ENCODE peak calls at places on chromosomes 4 and X, in five cellular contexts. R is fibroblast of pulmonary artery, E is kidney epithelial cell, P is GM23338, C is GM12864. U is an unnamed sample.

GRCh38 chr4:122879001-122879400 is 43.4 kb downstream of the NUDT6 start:
- DNase-seq in R (no peak), E (no peak), P (no peak), C (no peak), U (no peak)

GRCh38 chrX:1521459-1521956 is 15.5 kb downstream of the P2RY8 start:
- DNase-seq in R (no peak), E (no peak), P (peak; percentile 76), C (peak; percentile 100), U (no peak)

GRCh38 chr4:186844059-186844681 is 120.5 kb upstream of the FAT1 start:
- DNase-seq in R (peak; percentile 72), E (no peak), P (no peak), C (no peak), U (no peak)

GRCh38 chr4:3213661-3214250 is 35.2 kb upstream of the MSANTD1 start:
- DNase-seq in R (no peak), E (no peak), P (no peak), C (no peak), U (no peak)

GRCh38 chr4:139841464-139842195 is 176.0 kb downstream of the MGST2 start:
- DNase-seq in R (no peak), E (no peak), P (no peak), C (no peak), U (no peak)

GRCh38 chr4:87426865-87427517 is 4.6 kb downstream of the NUDT9 start:
- DNase-seq in R (no peak), E (no peak), P (no peak), C (no peak), U (no peak)

GRCh38 chr4:41844327-41844726 is 90.9 kb upstream of the TMEM33 start:
- DNase-seq in R (no peak), E (no peak), P (peak; percentile 48), C (no peak), U (no peak)

GRCh38 chr4:17528526-17529165 is 13.7 kb downstream of the CLRN2 start:
- DNase-seq in R (no peak), E (no peak), P (no peak), C (no peak), U (no peak)

GRCh38 chr4:2080429-2081300 is 21.5 kb downstream of the NAT8L start:
- DNase-seq in R (no peak), E (no peak), P (no peak), C (no peak), U (no peak)

GRCh38 chr4:48831532-48832015 is 686 bp downstream of the OCIAD1 start:
- DNase-seq in R (peak; percentile 21), E (no peak), P (peak; percentile 5), C (no peak), U (no peak)

GRCh38 chr4:131441004-131441688 is 1707.9 kb upstream of the PCDH10 start:
- DNase-seq in R (no peak), E (no peak), P (no peak), C (no peak), U (no peak)

GRCh38 chr4:69830529-69831269 is 29.2 kb downstream of the SULT1E1 start:
- DNase-seq in R (peak; percentile 77), E (peak; percentile 23), P (peak; percentile 17), C (no peak), U (no peak)

GRCh38 chr4:86443495-86443894 is 83.6 kb upstream of the MAPK10 start:
- DNase-seq in R (no peak), E (no peak), P (no peak), C (no peak), U (no peak)

GRCh38 chr4:157076578-157076947 is 613 bp downstream of the GLRB start:
- DNase-seq in R (no peak), E (no peak), P (peak; percentile 28), C (no peak), U (no peak)

GRCh38 chrX:120402363-120402762 is 40.5 kb downstream of the ATP1B4 start:
- DNase-seq in R (no peak), E (no peak), P (no peak), C (no peak), U (no peak)

GRCh38 chrX:38304010-38304409 is 23.3 kb downstream of the RPGR start:
- DNase-seq in R (peak; percentile 61), E (no peak), P (peak; percentile 55), C (no peak), U (no peak)

GRCh38 chrX:10416424-10416823 is 204.0 kb downstream of the MID1 start:
- DNase-seq in R (no peak), E (no peak), P (no peak), C (no peak), U (no peak)

GRCh38 chr4:137070614-137071013 is 461.7 kb downstream of the PCDH18 start:
- DNase-seq in R (no peak), E (no peak), P (peak; percentile 35), C (no peak), U (no peak)

DNA sequence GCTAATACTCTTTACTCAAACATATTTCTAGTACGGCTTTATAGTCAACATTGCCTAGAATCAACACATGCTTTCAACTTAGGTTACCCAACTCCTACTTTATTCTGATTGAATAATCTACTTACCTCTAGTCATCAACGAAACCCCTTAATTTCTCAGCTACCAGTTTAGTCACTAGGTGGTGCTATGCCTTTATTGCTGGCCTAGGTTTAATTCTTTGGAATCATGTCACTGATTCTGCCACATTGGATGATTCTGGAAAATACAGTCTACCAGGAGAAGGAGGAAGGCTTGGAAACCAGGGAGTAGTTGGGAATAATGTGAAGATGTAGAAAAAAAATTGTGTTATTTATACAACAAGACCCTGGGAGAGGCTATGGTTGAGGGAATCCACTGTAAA is 167.7 kb downstream of the DCAF12L2 start:
- DNase-seq in R (no peak), E (no peak), P (peak; percentile 42), C (no peak), U (no peak)
- TF ChIP-seq CTCF in R (no peak), E (peak; percentile 50), P (peak; percentile 69), C (no peak), U (peak; percentile 37)

DNA sequence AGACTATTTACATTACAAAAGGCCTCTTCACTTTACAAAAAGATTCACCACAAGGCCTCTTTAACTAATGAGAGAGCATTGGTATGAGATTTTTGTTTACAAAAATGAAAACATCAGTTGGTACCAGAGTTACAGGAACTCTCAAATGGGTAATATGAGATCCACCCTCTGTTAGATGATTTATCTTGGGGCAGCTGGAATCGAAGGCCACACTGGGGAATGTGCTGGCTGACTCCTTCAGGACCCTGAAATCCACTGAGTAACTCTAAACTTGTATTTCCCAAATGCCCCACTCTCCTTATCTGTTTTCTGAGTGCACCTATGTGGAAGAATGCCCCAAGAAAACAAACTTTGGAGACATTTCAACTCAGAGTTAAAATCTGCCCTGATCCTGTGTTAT is 232.9 kb upstream of the F9 start:
- DNase-seq in R (no peak), E (no peak), P (peak; percentile 0), C (no peak), U (no peak)
- H3K4me3 ChIP-seq in R (no peak overlapping the region), E (no peak overlapping the region), P (no peak overlapping the region), C (no peak overlapping the region), U (no peak overlapping the region)

GRCh38 chr4:95835672-95836071 is 4.2 kb upstream of the PDHA2 start:
- DNase-seq in R (no peak), E (no peak), P (peak; percentile 73), C (no peak), U (no peak)
- TF ChIP-seq CTCF in R (peak; percentile 15), E (peak; percentile 30), P (peak; percentile 86), C (peak; percentile 6), U (no peak)

DNA sequence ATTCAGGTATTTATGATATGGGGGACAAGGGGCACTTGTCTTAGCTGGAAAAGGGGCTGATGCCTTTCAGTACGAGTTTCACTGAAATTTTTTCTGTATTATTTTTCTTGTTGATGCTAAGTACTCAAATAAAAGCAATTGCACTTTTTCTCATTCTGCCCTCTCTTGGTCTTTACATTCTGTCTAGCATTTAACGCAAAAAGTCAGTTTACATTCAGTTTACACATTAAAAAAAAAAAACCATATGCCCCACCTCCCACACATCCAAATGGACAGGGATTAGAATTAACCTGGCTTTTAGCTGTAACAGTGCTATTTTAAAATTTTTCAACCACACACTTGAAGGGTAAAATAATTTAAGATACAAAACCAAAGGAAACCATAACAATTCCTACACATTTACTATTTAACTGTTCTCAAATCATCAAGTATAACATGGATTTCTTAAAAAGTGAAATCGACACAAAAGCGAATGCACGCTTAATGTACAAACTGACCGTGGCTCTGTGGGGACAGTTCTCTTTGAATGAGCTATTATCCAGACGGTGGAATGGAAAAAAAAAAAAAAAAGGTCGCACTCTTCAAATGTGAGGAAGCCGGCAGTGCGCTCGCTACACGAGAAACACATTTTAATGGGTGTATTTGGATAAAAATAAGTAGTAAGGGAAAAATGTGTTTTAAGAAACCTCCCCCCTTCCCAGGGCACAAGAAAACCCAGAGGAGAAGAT is 1.4 kb downstream of the AMMECR1 start:
- DNase-seq in R (peak; percentile 17), E (no peak), P (no peak), C (no peak), U (no peak)
- H3K4me3 ChIP-seq in R (peak overlapping the region; percentile 77), E (peak overlapping the region; percentile 81), P (peak overlapping the region; percentile 76), C (peak overlapping the region; percentile 92), U (peak overlapping the region; percentile 73)

DNA sequence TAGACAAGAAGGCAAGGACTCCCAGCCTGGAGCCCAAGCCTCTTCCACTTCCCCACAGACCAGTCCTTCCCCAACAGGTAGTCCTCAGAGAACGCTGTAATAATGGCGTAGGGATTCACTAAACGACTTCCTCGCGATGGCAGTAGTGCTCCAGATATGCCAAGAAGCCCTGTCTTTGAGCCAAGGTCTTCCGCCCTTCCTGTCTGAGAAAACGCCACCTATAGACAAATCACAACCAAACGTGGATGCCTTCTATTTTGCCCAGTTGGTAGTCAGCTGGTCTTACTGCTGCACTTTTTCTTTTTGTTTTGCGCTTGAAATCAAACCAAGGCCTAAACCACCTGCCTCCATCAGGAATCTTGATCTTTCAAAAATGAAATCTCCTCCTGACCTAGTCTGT is 203.3 kb downstream of the OR13H1 start:
- DNase-seq in R (no peak), E (no peak), P (no peak), C (no peak), U (peak; percentile 84)
- TF ChIP-seq CTCF in R (no peak), E (peak; percentile 40), P (no peak), C (no peak), U (peak; percentile 54)

GRCh38 chr4:55367084-55367722 is 21.2 kb downstream of the SRD5A3 start:
- DNase-seq in R (no peak), E (no peak), P (peak; percentile 22), C (no peak), U (peak; percentile 43)
- H3K4me3 ChIP-seq in R (no peak overlapping the region), E (no peak overlapping the region), P (no peak overlapping the region), C (no peak overlapping the region), U (no peak overlapping the region)

GRCh38 chr4:76108467-76109181 is 34.1 kb downstream of the ART3 start:
- DNase-seq in R (peak; percentile 29), E (no peak), P (peak; percentile 46), C (no peak), U (no peak)
- TF ChIP-seq CTCF in R (no peak), E (no peak), P (peak; percentile 55), C (peak; percentile 13), U (no peak)

U was measured in astrocyte of the cerebellum.